ENCODE peak calls at places on chromosomes 12 and 14, in four cellular contexts. D, C, Y and V are unnamed samples.
A peak's percentile ranks its signal among the peaks of the same experiment; 100 is the strongest.

GRCh38 chr14:32702571-32702970 is 236.1 kb upstream of the NPAS3 start:
- DNase-seq in C (peak; percentile 53), D (peak; percentile 34), Y (peak; percentile 25), V (peak; percentile 47)

GRCh38 chr12:62372825-62373224 is 93.8 kb upstream of the MON2 start:
- DNase-seq in C (no peak), Y (no peak), D (no peak), V (no peak)

GRCh38 chr12:107374136-107374535 is 280.8 kb upstream of the CRY1 start:
- DNase-seq in D (no peak), C (no peak), Y (no peak), V (no peak)

GRCh38 chr12:54984602-54985376 is at the start of gene TESPA1:
- DNase-seq in D (peak; percentile 79), C (peak; percentile 57), Y (no peak), V (peak; percentile 83)

GRCh38 chr14:104582649-104583048 is 3.1 kb downstream of the C14orf180 start:
- DNase-seq in Y (no peak), D (no peak), C (no peak), V (peak; percentile 94)

GRCh38 chr12:121883315-121883660 is 5.3 kb upstream of the PSMD9 start:
- DNase-seq in Y (no peak), D (no peak), C (no peak), V (no peak)

GRCh38 chr12:104524026-104524425 is 67.3 kb downstream of the CHST11 start:
- DNase-seq in Y (no peak), D (no peak), C (no peak), V (no peak)

GRCh38 chr12:132020292-132020691 is 70.5 kb downstream of the EP400 start:
- DNase-seq in D (no peak), Y (no peak), C (no peak), V (no peak)

GRCh38 chr12:113727651-113728061 is 238.5 kb downstream of the RBM19 start:
- DNase-seq in D (no peak), C (no peak), Y (no peak), V (no peak)

GRCh38 chr12:52145228-52145940 is 46.4 kb downstream of the KRT80 start:
- DNase-seq in D (no peak), Y (no peak), C (no peak), V (no peak)

GRCh38 chr12:117207675-117208074 is 17.4 kb upstream of the FBXO21 start:
- DNase-seq in C (no peak), Y (no peak), D (no peak), V (no peak)

GRCh38 chr12:131101006-131101405 is 147.3 kb downstream of the ADGRD1 start:
- DNase-seq in Y (no peak), C (no peak), D (peak; percentile 24), V (no peak)

GRCh38 chr14:91464615-91465205 is 45.4 kb downstream of the PPP4R3A start:
- DNase-seq in D (no peak), Y (no peak), C (no peak), V (no peak)

GRCh38 chr12:70150230-70150629 is 93.0 kb upstream of the CNOT2 start:
- DNase-seq in C (no peak), D (no peak), Y (no peak), V (no peak)

GRCh38 chr14:80901260-80901659 is 40.3 kb downstream of the CEP128 start:
- DNase-seq in C (no peak), D (no peak), Y (no peak), V (no peak)

GRCh38 chr14:50521912-50522341 is 10.4 kb downstream of the MAP4K5 start:
- DNase-seq in D (no peak), C (no peak), Y (no peak), V (no peak)

GRCh38 chr14:32012062-32012461 is 65.0 kb upstream of the ARHGAP5 start:
- DNase-seq in C (no peak), D (no peak), Y (no peak), V (no peak)

GRCh38 chr12:103422328-103422727 is 73.4 kb downstream of the C12orf42 start:
- DNase-seq in D (no peak), Y (no peak), C (no peak), V (no peak)

GRCh38 chr12:78684419-78684818 is 180.2 kb upstream of the SYT1 start:
- DNase-seq in C (no peak), Y (no peak), D (no peak), V (no peak)

GRCh38 chr12:82524636-82525035 is 162.1 kb upstream of the TMTC2 start:
- DNase-seq in C (no peak), Y (no peak), D (no peak), V (no peak)

GRCh38 chr14:70857499-70857895 is 48.2 kb upstream of the MAP3K9 start:
- DNase-seq in Y (no peak), C (no peak), D (no peak), V (no peak)

GRCh38 chr12:29403991-29404390 is 23.0 kb upstream of the ERGIC2 start:
- DNase-seq in Y (no peak), D (no peak), C (no peak), V (no peak)

GRCh38 chr12:27545666-27546065 is 21.7 kb downstream of the PPFIBP1 start:
- DNase-seq in D (no peak), Y (no peak), C (no peak), V (no peak)

GRCh38 chr12:6943387-6943718 is 263 bp upstream of the RNU7-1 start:
- DNase-seq in C (peak; percentile 87), Y (peak; percentile 99), D (peak; percentile 77), V (peak; percentile 88)

GRCh38 chr12:124147579-124147978 is 147.3 kb upstream of the RFLNA start:
- DNase-seq in D (no peak), Y (no peak), C (no peak), V (no peak)

GRCh38 chr14:63046339-63047268 is 1.3 kb upstream of the KCNH5 start:
- DNase-seq in Y (peak; percentile 16), D (no peak), C (no peak), V (no peak)

GRCh38 chr12:84920331-84920730 is 7.7 kb upstream of the SLC6A15 start:
- DNase-seq in D (no peak), C (no peak), Y (no peak), V (no peak)

GRCh38 chr12:93572712-93573551 is 457 bp downstream of the SOCS2 start:
- DNase-seq in Y (peak; percentile 40), D (peak; percentile 51), C (peak; percentile 37), V (peak; percentile 80)

GRCh38 chr14:22520235-22520634 is 68.8 kb downstream of the DAD1 start:
- DNase-seq in C (no peak), Y (no peak), D (no peak), V (no peak)

GRCh38 chr14:59918824-59919581 is 941 bp upstream of the LRRC9 start:
- DNase-seq in Y (no peak), C (no peak), D (peak; percentile 49), V (no peak)

GRCh38 chr12:124326899-124327298 is 32.0 kb downstream of the RFLNA start:
- DNase-seq in Y (no peak), D (no peak), C (no peak), V (peak; percentile 62)

GRCh38 chr12:97148941-97149559 is 242.0 kb downstream of the NEDD1 start:
- DNase-seq in Y (peak; percentile 57), C (no peak), D (peak; percentile 78), V (peak; percentile 72)

GRCh38 chr14:37501877-37502276 is 93.2 kb downstream of the FOXA1 start:
- DNase-seq in C (no peak), Y (no peak), D (no peak), V (no peak)

GRCh38 chr12:25590021-25590721 is 37.1 kb upstream of the LMNTD1 start:
- DNase-seq in D (no peak), Y (no peak), C (no peak), V (no peak)

GRCh38 chr14:23641915-23642588 is 5.9 kb downstream of the DHRS2 start:
- DNase-seq in D (no peak), Y (no peak), C (no peak), V (no peak)

GRCh38 chr14:23645504-23645811 is 9.3 kb downstream of the DHRS2 start:
- DNase-seq in Y (no peak), D (no peak), C (no peak), V (no peak)

GRCh38 chr14:23644919-23645336 is 8.8 kb downstream of the DHRS2 start:
- DNase-seq in Y (no peak), C (no peak), D (no peak), V (no peak)

GRCh38 chr14:23644195-23644918 is 8.2 kb downstream of the DHRS2 start:
- DNase-seq in C (no peak), Y (no peak), D (no peak), V (no peak)

GRCh38 chr14:23643533-23644194 is 7.5 kb downstream of the DHRS2 start:
- DNase-seq in C (no peak), D (no peak), Y (no peak), V (no peak)
- H3K4me1 ChIP-seq in C (peaks cover 23% of the 10 kb centered on the region), D (no peaks in the 10 kb centered on the region), Y (peaks cover 3% of the 10 kb centered on the region), V (peaks cover 2% of the 10 kb centered on the region)

GRCh38 chr14:93957333-93957710 is 19.0 kb downstream of the ASB2 start:
- DNase-seq in C (no peak), Y (no peak), D (no peak), V (no peak)

GRCh38 chr14:93959239-93960107 is 16.9 kb downstream of the ASB2 start:
- DNase-seq in Y (peak; percentile 32), D (peak; percentile 67), C (no peak), V (peak; percentile 68)

GRCh38 chr14:93956514-93957332 is 19.6 kb downstream of the ASB2 start:
- DNase-seq in D (no peak), C (no peak), Y (no peak), V (no peak)

GRCh38 chr14:93958567-93959238 is 17.7 kb downstream of the ASB2 start:
- DNase-seq in D (no peak), C (no peak), Y (no peak), V (no peak)

DNA sequence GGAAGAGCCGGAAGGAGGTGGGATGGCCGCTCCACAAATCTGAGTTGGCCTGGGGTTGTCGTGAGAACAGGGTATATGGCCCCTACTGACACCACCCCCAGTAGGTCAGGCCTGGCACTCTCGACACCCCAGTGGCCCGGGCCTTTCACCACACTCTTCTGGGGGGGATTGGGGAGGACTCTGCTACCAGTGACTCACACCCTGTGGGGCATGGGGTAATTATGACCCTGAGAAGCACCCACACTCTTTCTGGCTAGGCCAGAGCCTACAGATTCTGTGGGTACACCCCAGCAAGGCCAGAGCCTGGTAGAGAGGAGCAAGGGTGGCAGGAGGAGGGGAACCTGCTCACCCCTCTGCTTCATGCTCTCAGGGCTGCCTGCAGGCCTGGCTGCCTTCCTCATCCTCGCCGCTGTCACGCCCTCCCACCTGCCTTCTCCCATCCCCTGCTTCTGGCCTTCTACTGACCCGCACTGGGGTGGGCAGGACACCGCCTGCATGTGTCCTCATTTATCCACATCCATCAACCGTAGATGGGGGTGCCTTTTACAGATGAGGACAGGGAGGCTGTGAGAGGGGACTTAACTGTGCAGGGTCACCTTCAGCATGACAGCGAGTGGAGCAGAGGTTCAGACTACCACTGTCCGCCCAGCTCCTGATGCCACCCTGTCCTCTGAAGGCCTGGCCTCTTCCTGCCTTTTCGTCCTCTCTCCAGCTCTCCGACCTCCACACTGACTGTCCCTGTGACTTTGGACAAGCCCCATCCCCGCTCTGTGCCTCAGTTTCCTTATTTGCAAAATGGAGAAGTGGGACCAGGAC is 18.4 kb downstream of the ASB2 start:
- DNase-seq in D (no peak), Y (no peak), C (no peak), V (no peak)
- H3K4me1 ChIP-seq in D (peaks cover 64% of the 10 kb centered on the region), Y (peaks cover 23% of the 10 kb centered on the region), C (no peaks in the 10 kb centered on the region), V (peaks cover 18% of the 10 kb centered on the region)

GRCh38 chr14:64504897-64505771 is 564 bp downstream of the ZBTB1 start:
- DNase-seq in C (peak; percentile 89), Y (peak; percentile 74), D (peak; percentile 94), V (peak; percentile 97)
- H3K4me1 ChIP-seq in C (peaks cover 10% of the 10 kb centered on the region), Y (no peaks in the 10 kb centered on the region), D (peaks cover 64% of the 10 kb centered on the region), V (peaks cover 11% of the 10 kb centered on the region)

GRCh38 chr12:101038289-101038871 is 171.7 kb downstream of the SLC5A8 start:
- DNase-seq in Y (no peak), C (no peak), D (no peak), V (no peak)
- H3K4me1 ChIP-seq in Y (no peaks in the 10 kb centered on the region), C (peaks cover 4% of the 10 kb centered on the region), D (no peaks in the 10 kb centered on the region), V (no peaks in the 10 kb centered on the region)